ENCODE peak calls at places on chromosome 10, in seven cellular contexts. J is cardiac muscle cell, Y is AG09309, P is PC-3, X is bronchial epithelial cell, A is psoas muscle, F is adrenal gland. N is an unnamed sample.

GRCh38 chr10:99551158-99551557 is 18.4 kb downstream of the NKX2-3 start:
- DNase-seq in J (peak), Y (peak), P (peak), X (peak), A (peak), F (no peak), N (no peak)

GRCh38 chr10:77644557-77645243 is 7.1 kb upstream of the KCNMA1 start:
- DNase-seq in J (peak), Y (no peak), P (no peak), X (peak), A (no peak), F (no peak), N (no peak)

GRCh38 chr10:129568562-129569344 is 101.7 kb downstream of the MGMT start:
- DNase-seq in J (no peak), Y (no peak), P (no peak), X (no peak), A (no peak), F (no peak), N (no peak)

GRCh38 chr10:28263136-28263857 is 39.6 kb downstream of the MPP7 start:
- DNase-seq in J (no peak), Y (no peak), P (no peak), X (peak), A (no peak), F (no peak), N (no peak)

GRCh38 chr10:9275861-9276260 is 1221.4 kb downstream of the GATA3 start:
- DNase-seq in J (no peak), Y (no peak), P (no peak), X (no peak), A (no peak), F (no peak), N (no peak)

GRCh38 chr10:124470544-124471449 is 9.2 kb downstream of the LHPP start:
- DNase-seq in J (no peak), Y (no peak), P (no peak), X (no peak), A (no peak), F (no peak), N (no peak)

GRCh38 chr10:12499587-12499986 is 150.2 kb downstream of the CAMK1D start:
- DNase-seq in J (peak), Y (no peak), P (no peak), X (no peak), A (no peak), F (peak), N (no peak)

GRCh38 chr10:74058658-74059057 is 60.7 kb downstream of the VCL start:
- DNase-seq in J (peak), Y (no peak), P (peak), X (no peak), A (no peak), F (no peak), N (no peak)

GRCh38 chr10:1128649-1129048 is 72.5 kb downstream of the WDR37 start:
- DNase-seq in J (no peak), Y (no peak), P (no peak), X (no peak), A (no peak), F (no peak), N (no peak)

GRCh38 chr10:30979956-30980355 is 51.7 kb downstream of the ZNF438 start:
- DNase-seq in J (no peak), Y (no peak), P (no peak), X (peak), A (no peak), F (no peak), N (no peak)

GRCh38 chr10:94129393-94130130 is 135.8 kb downstream of the PLCE1 start:
- DNase-seq in J (peak), Y (peak), P (peak), X (peak), A (no peak), F (peak), N (no peak)

GRCh38 chr10:78047314-78047891 is 13.7 kb downstream of the RPS24 start:
- DNase-seq in J (peak), Y (peak), P (peak), X (peak), A (peak), F (peak), N (peak)

GRCh38 chr10:60172363-60172990 is 217.2 kb downstream of the ANK3 start:
- DNase-seq in J (no peak), Y (no peak), P (peak), X (peak), A (no peak), F (no peak), N (no peak)

GRCh38 chr10:98636921-98637329 is 190.2 kb upstream of the HPS1 start:
- DNase-seq in J (no peak), Y (no peak), P (peak), X (peak), A (no peak), F (no peak), N (no peak)

GRCh38 chr10:33152146-33152545 is 182.3 kb downstream of the NRP1 start:
- DNase-seq in J (peak), Y (no peak), P (no peak), X (no peak), A (no peak), F (peak), N (no peak)

GRCh38 chr10:10959666-10960065 is 58.0 kb upstream of the CELF2 start:
- DNase-seq in J (no peak), Y (no peak), P (no peak), X (no peak), A (no peak), F (no peak), N (no peak)

GRCh38 chr10:1056326-1057105 is at the start of gene WDR37:
- DNase-seq in J (peak), Y (peak), P (peak), X (peak), A (peak), F (peak), N (peak)

GRCh38 chr10:73876566-73876965 is 2.2 kb upstream of the CAMK2G start:
- DNase-seq in J (no peak), Y (no peak), P (peak), X (no peak), A (no peak), F (no peak), N (no peak)

GRCh38 chr10:11863353-11864105 is 40.4 kb downstream of the PROSER2 start:
- DNase-seq in J (no peak), Y (no peak), P (no peak), X (no peak), A (no peak), F (no peak), N (no peak)

GRCh38 chr10:50536617-50537252 is 87.0 kb downstream of the SGMS1 start:
- DNase-seq in J (no peak), Y (no peak), P (peak), X (peak), A (no peak), F (no peak), N (no peak)

GRCh38 chr10:3776796-3777571 is 8.0 kb downstream of the KLF6 start:
- DNase-seq in J (peak), Y (no peak), P (peak), X (peak), A (peak), F (peak), N (no peak)

GRCh38 chr10:131937832-131938231 is 37.0 kb downstream of the PPP2R2D start:
- DNase-seq in J (no peak), Y (no peak), P (no peak), X (no peak), A (no peak), F (no peak), N (no peak)

GRCh38 chr10:7006614-7007013 is 404.2 kb downstream of the SFMBT2 start:
- DNase-seq in J (no peak), Y (no peak), P (no peak), X (no peak), A (no peak), F (no peak), N (no peak)

GRCh38 chr10:100519321-100520051 is at the start of gene SEC31B:
- DNase-seq in J (no peak), Y (no peak), P (no peak), X (no peak), A (peak), F (peak), N (no peak)

GRCh38 chr10:114499630-114500190 is 95.4 kb upstream of the AFAP1L2 start:
- DNase-seq in J (no peak), Y (no peak), P (peak), X (peak), A (no peak), F (no peak), N (no peak)

GRCh38 chr10:1366811-1367425 is 310.7 kb downstream of the WDR37 start:
- DNase-seq in J (no peak), Y (no peak), P (no peak), X (peak), A (no peak), F (no peak), N (no peak)

GRCh38 chr10:33211123-33211878 is 123.2 kb downstream of the NRP1 start:
- DNase-seq in J (peak), Y (peak), P (peak), X (no peak), A (peak), F (peak), N (peak)

GRCh38 chr10:88343761-88344484 is 239.2 kb downstream of the RNLS start:
- DNase-seq in J (peak), Y (no peak), P (no peak), X (no peak), A (no peak), F (peak), N (no peak)

GRCh38 chr10:96999987-97000386 is 167.9 kb downstream of the LCOR start:
- DNase-seq in J (no peak), Y (no peak), P (no peak), X (no peak), A (no peak), F (no peak), N (no peak)

GRCh38 chr10:89002234-89002978 is 11.8 kb downstream of the FAS start:
- DNase-seq in J (no peak), Y (no peak), P (no peak), X (no peak), A (no peak), F (no peak), N (no peak)

GRCh38 chr10:3060481-3060889 is 6.9 kb upstream of the PFKP start:
- DNase-seq in J (no peak), Y (no peak), P (no peak), X (no peak), A (no peak), F (no peak), N (no peak)

GRCh38 chr10:98340946-98341345 is 73.0 kb upstream of the LOXL4 start:
- DNase-seq in J (peak), Y (no peak), P (no peak), X (peak), A (peak), F (peak), N (no peak)

GRCh38 chr10:102646610-102647432 is 2.5 kb downstream of the TRIM8 start:
- DNase-seq in J (peak), Y (no peak), P (no peak), X (no peak), A (peak), F (peak), N (no peak)

GRCh38 chr10:34249634-34250033 is 565.5 kb downstream of the PARD3 start:
- DNase-seq in J (no peak), Y (no peak), P (peak), X (no peak), A (no peak), F (no peak), N (no peak)

GRCh38 chr10:108375691-108376090 is 1211.2 kb upstream of the SORCS1 start:
- DNase-seq in J (peak), Y (peak), P (no peak), X (peak), A (no peak), F (no peak), N (no peak)

GRCh38 chr10:89537361-89537760 is 2.0 kb upstream of the SLC16A12 start:
- DNase-seq in J (no peak), Y (no peak), P (no peak), X (no peak), A (no peak), F (no peak), N (no peak)

GRCh38 chr10:28137907-28138880 is 139.3 kb upstream of the ODAD2 start:
- DNase-seq in J (peak), Y (peak), P (peak), X (no peak), A (no peak), F (no peak), N (peak)

GRCh38 chr10:33939892-33940291 is 605.4 kb upstream of the NRP1 start:
- DNase-seq in J (no peak), Y (no peak), P (peak), X (peak), A (no peak), F (no peak), N (no peak)

GRCh38 chr10:110503528-110504110 is 5.9 kb downstream of the DUSP5 start:
- DNase-seq in J (no peak), Y (no peak), P (no peak), X (no peak), A (no peak), F (no peak), N (no peak)

GRCh38 chr10:113214331-113214730 is 264.3 kb downstream of the TCF7L2 start:
- DNase-seq in J (peak), Y (no peak), P (peak), X (no peak), A (no peak), F (no peak), N (no peak)

GRCh38 chr10:113221756-113222168 is 271.7 kb downstream of the TCF7L2 start:
- DNase-seq in J (no peak), Y (no peak), P (peak), X (peak), A (no peak), F (no peak), N (no peak)

GRCh38 chr10:113219446-113219845 is 269.4 kb downstream of the TCF7L2 start:
- DNase-seq in J (no peak), Y (no peak), P (no peak), X (no peak), A (no peak), F (no peak), N (no peak)

GRCh38 chr10:113213041-113213440 is 263.0 kb downstream of the TCF7L2 start:
- DNase-seq in J (no peak), Y (no peak), P (no peak), X (peak), A (no peak), F (no peak), N (no peak)

GRCh38 chr10:113216068-113216467 is 266.0 kb downstream of the TCF7L2 start:
- DNase-seq in J (no peak), Y (no peak), P (peak), X (peak), A (no peak), F (no peak), N (no peak)
- TF ChIP-seq CTCF in J (no peak), Y (peak), P (peak), X (peak), A (no peak), F (no peak), N (no peak)

GRCh38 chr10:79131730-79132644 is 63.2 kb downstream of the ZMIZ1 start:
- DNase-seq in J (no peak), Y (no peak), P (no peak), X (no peak), A (no peak), F (no peak), N (no peak)

GRCh38 chr10:79130846-79131245 is 62.1 kb downstream of the ZMIZ1 start:
- DNase-seq in J (no peak), Y (no peak), P (no peak), X (no peak), A (no peak), F (no peak), N (no peak)

GRCh38 chr10:79133386-79133785 is 64.6 kb downstream of the ZMIZ1 start:
- DNase-seq in J (no peak), Y (no peak), P (no peak), X (no peak), A (no peak), F (no peak), N (no peak)

GRCh38 chr10:79130255-79130654 is 61.5 kb downstream of the ZMIZ1 start:
- DNase-seq in J (no peak), Y (no peak), P (no peak), X (no peak), A (no peak), F (no peak), N (no peak)

GRCh38 chr10:79132681-79133381 is 64.1 kb downstream of the ZMIZ1 start:
- DNase-seq in J (no peak), Y (no peak), P (no peak), X (no peak), A (no peak), F (no peak), N (no peak)
- H3K4me3 ChIP-seq in J (no peak), Y (no peak), P (no peak), X (no peak), A (no peak), F (no peak), N (no peak)

GRCh38 chr10:91909178-91909677 is at the start of gene FGFBP3:
- DNase-seq in J (peak), Y (no peak), P (peak), X (peak), A (no peak), F (peak), N (no peak)

GRCh38 chr10:91907914-91908357 is 1.4 kb downstream of the FGFBP3 start:
- DNase-seq in J (no peak), Y (no peak), P (no peak), X (no peak), A (no peak), F (no peak), N (no peak)

GRCh38 chr10:91907033-91907594 is 2.2 kb downstream of the FGFBP3 start:
- DNase-seq in J (no peak), Y (no peak), P (no peak), X (no peak), A (no peak), F (no peak), N (no peak)

GRCh38 chr10:91910467-91910866 is 1.2 kb upstream of the FGFBP3 start:
- DNase-seq in J (no peak), Y (no peak), P (no peak), X (no peak), A (no peak), F (no peak), N (no peak)

GRCh38 chr10:91908358-91909177 is 718 bp downstream of the FGFBP3 start:
- DNase-seq in J (peak), Y (no peak), P (peak), X (peak), A (peak), F (peak), N (no peak)
- TF ChIP-seq CTCF in J (peak), Y (peak), P (peak), X (peak), A (peak), F (peak), N (peak)

GRCh38 chr10:24953350-24954074 is 1.1 kb upstream of the PRTFDC1 start:
- DNase-seq in J (peak), Y (peak), P (peak), X (peak), A (no peak), F (no peak), N (no peak)
- H3K4me3 ChIP-seq in J (no peak), Y (peak), P (peak), X (peak), A (peak), F (no peak), N (peak)

GRCh38 chr10:69681436-69681835 is 51.4 kb downstream of the FAM241B start:
- DNase-seq in J (no peak), Y (no peak), P (no peak), X (no peak), A (no peak), F (no peak), N (no peak)

GRCh38 chr10:69682955-69683474 is 53.0 kb downstream of the FAM241B start:
- DNase-seq in J (no peak), Y (no peak), P (no peak), X (no peak), A (no peak), F (no peak), N (no peak)

GRCh38 chr10:69677914-69678654 is 48.0 kb downstream of the FAM241B start:
- DNase-seq in J (no peak), Y (no peak), P (no peak), X (no peak), A (no peak), F (no peak), N (no peak)

GRCh38 chr10:69680610-69681009 is 50.6 kb downstream of the FAM241B start:
- DNase-seq in J (no peak), Y (no peak), P (no peak), X (no peak), A (no peak), F (no peak), N (no peak)

DNA sequence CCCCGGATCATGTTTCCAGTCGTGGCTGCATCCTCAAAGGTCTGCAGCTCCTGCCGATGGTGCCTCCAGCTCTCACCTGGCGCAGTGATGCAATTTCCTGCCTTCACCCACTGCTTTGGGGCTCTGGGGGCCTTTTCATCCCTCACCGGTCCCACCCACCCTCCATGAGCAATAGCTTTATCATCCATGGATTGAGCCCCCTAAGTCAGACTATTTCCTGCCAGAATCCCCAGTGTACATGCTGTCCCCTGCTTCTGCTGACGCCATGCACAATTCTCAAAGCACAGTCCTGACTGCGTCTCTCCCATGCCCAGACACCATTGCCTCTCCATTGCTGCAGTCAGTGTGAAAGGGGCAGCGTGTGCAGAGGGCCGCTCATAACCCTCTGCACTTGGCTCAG is 49.7 kb downstream of the FAM241B start:
- DNase-seq in J (no peak), Y (no peak), P (no peak), X (no peak), A (no peak), F (no peak), N (no peak)
- TF ChIP-seq CTCF in J (no peak), Y (no peak), P (no peak), X (no peak), A (no peak), F (no peak), N (no peak)

GRCh38 chr10:21925851-21926250 is 77.7 kb downstream of the DNAJC1 start:
- DNase-seq in J (no peak), Y (no peak), P (no peak), X (no peak), A (no peak), F (no peak), N (no peak)

GRCh38 chr10:21927601-21928000 is 75.9 kb downstream of the DNAJC1 start:
- DNase-seq in J (peak), Y (peak), P (peak), X (peak), A (no peak), F (no peak), N (peak)

GRCh38 chr10:21926949-21927348 is 76.6 kb downstream of the DNAJC1 start:
- DNase-seq in J (peak), Y (peak), P (peak), X (peak), A (no peak), F (no peak), N (peak)

GRCh38 chr10:21926358-21926890 is 77.1 kb downstream of the DNAJC1 start:
- DNase-seq in J (no peak), Y (no peak), P (peak), X (peak), A (no peak), F (no peak), N (no peak)

GRCh38 chr10:21924511-21924910 is 79.0 kb downstream of the DNAJC1 start:
- DNase-seq in J (no peak), Y (no peak), P (no peak), X (peak), A (no peak), F (no peak), N (no peak)
- H3K4me3 ChIP-seq in J (no peak), Y (no peak), P (no peak), X (no peak), A (no peak), F (no peak), N (no peak)

N was measured in retinal pigment epithelial cell.